ENCODE peak calls at places on chromosome 4, in nine cellular contexts. A, J, R, G, P, S, N, T and F are unnamed samples.
A peak's percentile ranks its signal among the peaks of the same experiment; 100 is the strongest.

GRCh38 chr4:95410387-95411005 is 138.3 kb downstream of the UNC5C start:
- DNase-seq in S (no peak), J (no peak), T (no peak), N (no peak), A (no peak), G (no peak), P (no peak), R (no peak), F (no peak)

GRCh38 chr4:95742872-95743271 is 97.0 kb upstream of the PDHA2 start:
- DNase-seq in R (no peak), N (no peak), S (no peak), G (no peak), T (no peak), P (no peak), A (no peak), J (no peak), F (no peak)

GRCh38 chr4:23630110-23630509 is 259.7 kb downstream of the PPARGC1A start:
- DNase-seq in P (no peak), N (no peak), S (no peak), A (no peak), G (no peak), T (no peak), J (no peak), R (no peak), F (no peak)

GRCh38 chr4:44447563-44448504 is 775 bp downstream of the KCTD8 start:
- DNase-seq in N (no peak), G (no peak), P (no peak), T (no peak), R (peak; percentile 69), A (peak; percentile 2), S (peak; percentile 4), J (peak; percentile 61), F (no peak)

GRCh38 chr4:156638332-156638731 is 333.3 kb downstream of the PDGFC start:
- DNase-seq in G (no peak), J (no peak), N (no peak), P (no peak), S (peak; percentile 75), T (no peak), R (no peak), A (peak; percentile 17), F (no peak)

GRCh38 chr4:41379230-41379629 is 122.5 kb downstream of the UCHL1 start:
- DNase-seq in T (no peak), J (no peak), R (no peak), S (no peak), P (no peak), G (no peak), N (no peak), A (no peak), F (no peak)

GRCh38 chr4:37936889-37937498 is 23.2 kb upstream of the PTTG2 start:
- DNase-seq in G (no peak), S (no peak), T (no peak), N (no peak), P (no peak), J (no peak), A (no peak), R (peak; percentile 91), F (no peak)

GRCh38 chr4:123953556-123953955 is 557.0 kb downstream of the SPRY1 start:
- DNase-seq in S (no peak), G (no peak), T (no peak), J (no peak), P (no peak), R (no peak), N (no peak), A (no peak), F (no peak)

GRCh38 chr4:87540176-87541058 is 11.2 kb upstream of the SPARCL1 start:
- DNase-seq in S (no peak), N (no peak), A (peak; percentile 93), T (no peak), G (no peak), R (no peak), J (no peak), P (no peak), F (no peak)

GRCh38 chr4:157280673-157281072 is 60.1 kb downstream of the GRIA2 start:
- DNase-seq in P (no peak), G (no peak), N (no peak), S (no peak), J (no peak), R (no peak), A (peak; percentile 11), T (no peak), F (no peak)

GRCh38 chr4:1978226-1978625 is 30.5 kb downstream of the NELFA start:
- DNase-seq in P (no peak), R (peak; percentile 24), N (no peak), A (no peak), G (peak; percentile 19), S (no peak), J (peak; percentile 52), T (no peak), F (no peak)

GRCh38 chr4:71732706-71733105 is 51.2 kb downstream of the GC start:
- DNase-seq in G (no peak), S (peak; percentile 55), T (peak; percentile 3), N (peak; percentile 25), J (no peak), P (no peak), A (peak; percentile 35), R (no peak), F (peak; percentile 35)

GRCh38 chr4:76485450-76485849 is 50.4 kb downstream of the SHROOM3 start:
- DNase-seq in G (no peak), R (no peak), T (no peak), A (no peak), P (no peak), N (peak; percentile 0), S (peak; percentile 23), J (no peak), F (no peak)

GRCh38 chr4:134216436-134216835 is 14.8 kb upstream of the PABPC4L start:
- DNase-seq in P (no peak), S (peak; percentile 22), T (no peak), N (peak; percentile 34), J (no peak), A (no peak), G (no peak), R (no peak), F (no peak)

GRCh38 chr4:120156115-120156718 is 89.6 kb upstream of the MAD2L1 start:
- DNase-seq in T (peak; percentile 81), P (peak; percentile 49), N (peak; percentile 56), A (peak; percentile 81), S (peak; percentile 93), R (no peak), G (no peak), J (no peak), F (peak; percentile 82)

GRCh38 chr4:151013491-151013890 is 1.6 kb downstream of the LRBA start:
- DNase-seq in S (no peak), A (no peak), N (no peak), G (no peak), P (no peak), J (no peak), T (peak; percentile 16), R (no peak), F (no peak)

DNA sequence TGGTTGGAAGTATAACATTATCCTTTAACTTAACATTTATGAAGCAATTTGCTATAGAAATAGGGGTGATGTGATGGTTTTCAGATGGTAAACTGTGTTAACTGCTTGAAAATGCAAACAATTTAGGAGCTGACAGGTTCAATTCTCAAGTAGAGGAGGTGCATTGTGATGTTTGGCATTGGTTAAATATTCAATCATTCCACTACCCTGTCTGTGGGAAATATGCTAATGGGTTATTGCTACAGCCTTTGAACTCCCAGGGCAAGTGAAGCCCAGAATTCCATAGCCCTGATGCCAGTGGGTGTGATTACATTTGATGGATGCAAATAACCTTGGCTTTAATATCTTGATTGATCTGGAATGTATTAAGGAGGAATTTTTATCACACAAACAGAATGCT is 243.5 kb upstream of the GK2 start:
- DNase-seq in A (no peak), N (no peak), T (no peak), S (peak; percentile 38), J (no peak), R (no peak), G (no peak), P (no peak), F (no peak)
- H3K4me3 ChIP-seq in A (no peak overlapping the region), N (no peak overlapping the region), T (no peak overlapping the region), S (no peak overlapping the region), J (no peak overlapping the region), R (no peak overlapping the region), G (no peak overlapping the region), P (no peak overlapping the region), F (no peak overlapping the region)

DNA sequence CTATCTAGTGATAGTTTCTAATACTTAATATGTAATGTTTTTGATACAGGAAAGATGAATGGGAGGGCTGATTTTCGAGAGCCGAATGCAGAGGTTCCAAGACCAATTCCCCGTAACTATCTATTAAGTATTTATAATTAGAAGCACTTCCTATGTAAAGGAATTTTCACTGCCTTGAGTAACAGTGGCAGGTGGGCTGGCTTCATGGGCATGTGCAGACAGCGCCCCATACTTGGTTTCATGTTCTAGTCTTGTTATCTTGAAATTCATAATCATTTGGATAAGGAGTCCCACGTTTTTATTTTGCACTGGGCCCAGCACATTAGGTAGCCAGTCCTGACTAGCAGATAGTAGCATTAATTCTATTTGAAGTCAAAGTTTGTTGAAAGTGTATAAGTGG is 1.7 kb downstream of the OCIAD1 start:
- DNase-seq in T (no peak), P (no peak), J (no peak), S (no peak), N (no peak), A (no peak), R (no peak), G (no peak), F (no peak)
- H3K4me3 ChIP-seq in T (peak overlapping the region; percentile 97), P (no peak overlapping the region), J (no peak overlapping the region), S (no peak overlapping the region), N (no peak overlapping the region), A (no peak overlapping the region), R (peak overlapping the region; percentile 99), G (no peak overlapping the region), F (peak overlapping the region; percentile 100)

GRCh38 chr4:152943673-152944072 is 7.5 kb downstream of the FHDC1 start:
- DNase-seq in T (no peak), S (peak; percentile 41), P (no peak), J (no peak), A (peak; percentile 78), N (no peak), G (no peak), R (no peak), F (no peak)
- H3K4me3 ChIP-seq in T (no peak overlapping the region), S (no peak overlapping the region), P (no peak overlapping the region), J (no peak overlapping the region), A (no peak overlapping the region), N (no peak overlapping the region), G (no peak overlapping the region), R (no peak overlapping the region), F (no peak overlapping the region)

GRCh38 chr4:147727476-147728028 is 4.3 kb upstream of the ARHGAP10 start:
- DNase-seq in R (no peak), T (no peak), G (no peak), J (no peak), P (no peak), A (no peak), S (no peak), N (no peak), F (no peak)

GRCh38 chr4:147731611-147732515 is at the start of gene ARHGAP10:
- DNase-seq in N (no peak), T (no peak), R (peak; percentile 88), S (peak; percentile 72), J (peak; percentile 88), P (peak; percentile 59), A (peak; percentile 77), G (peak; percentile 79), F (peak; percentile 27)

GRCh38 chr4:147732516-147733193 is 767 bp downstream of the ARHGAP10 start:
- DNase-seq in N (no peak), S (peak; percentile 59), P (peak; percentile 7), G (no peak), R (peak; percentile 69), J (peak; percentile 71), A (peak; percentile 35), T (no peak), F (no peak)

GRCh38 chr4:147733614-147734344 is 1.9 kb downstream of the ARHGAP10 start:
- DNase-seq in R (peak; percentile 68), S (peak; percentile 67), P (no peak), A (peak; percentile 85), T (no peak), N (no peak), G (no peak), J (no peak), F (no peak)

GRCh38 chr4:147730333-147730732 is 1.6 kb upstream of the ARHGAP10 start:
- DNase-seq in G (no peak), J (no peak), S (peak; percentile 61), R (no peak), N (no peak), T (no peak), P (no peak), A (no peak), F (no peak)
- H3K4me3 ChIP-seq in G (no peak overlapping the region), J (no peak overlapping the region), S (no peak overlapping the region), R (no peak overlapping the region), N (no peak overlapping the region), T (no peak overlapping the region), P (no peak overlapping the region), A (no peak overlapping the region), F (no peak overlapping the region)